ENCODE peak calls at places on chromosomes 12 and 14, in five cellular contexts. V, N, C, A and Q are unnamed samples.

GRCh38 chr14:88831285-88831684 is 6.8 kb downstream of the TTC8 start:
- DNase-seq in V (no peak), N (no peak), C (no peak), A (no peak), Q (peak; percentile 89)

GRCh38 chr12:62711626-62712305 is 223.2 kb downstream of the PPM1H start:
- DNase-seq in V (no peak), N (no peak), C (peak; percentile 74), A (peak; percentile 75), Q (no peak)

GRCh38 chr12:107359382-107359781 is 266.0 kb upstream of the CRY1 start:
- DNase-seq in V (no peak), N (no peak), C (no peak), A (no peak), Q (peak; percentile 51)

GRCh38 chr12:118371354-118372282 is 1.1 kb downstream of the TAOK3 start:
- DNase-seq in V (peak; percentile 73), N (peak; percentile 37), C (peak; percentile 53), A (peak; percentile 21), Q (peak; percentile 31)

GRCh38 chr14:36066636-36067035 is 109.9 kb downstream of the PTCSC3 start:
- DNase-seq in V (no peak), N (no peak), C (no peak), A (no peak), Q (peak; percentile 48)

GRCh38 chr12:79563021-79563739 is 127.6 kb downstream of the PAWR start:
- DNase-seq in V (no peak), N (no peak), C (no peak), A (no peak), Q (no peak)

GRCh38 chr14:91416744-91417133 is 881 bp downstream of the CCDC88C start:
- DNase-seq in V (no peak), N (no peak), C (no peak), A (no peak), Q (no peak)

GRCh38 chr14:65915125-65915524 is 502.6 kb downstream of the FUT8 start:
- DNase-seq in V (no peak), N (no peak), C (no peak), A (no peak), Q (no peak)

GRCh38 chr12:57772429-57773322 is at the start of gene EEF1AKMT3:
- DNase-seq in V (peak; percentile 89), N (no peak), C (peak; percentile 71), A (no peak), Q (peak; percentile 70)

GRCh38 chr12:27682534-27682933 is 13.7 kb upstream of the REP15 start:
- DNase-seq in V (no peak), N (no peak), C (no peak), A (no peak), Q (no peak)

GRCh38 chr12:6748761-6749160 is 4.2 kb downstream of the MLF2 start:
- DNase-seq in V (no peak), N (no peak), C (no peak), A (no peak), Q (no peak)

GRCh38 chr12:6745751-6746525 is 7.0 kb downstream of the MLF2 start:
- DNase-seq in V (no peak), N (no peak), C (no peak), A (no peak), Q (peak; percentile 84)

DNA sequence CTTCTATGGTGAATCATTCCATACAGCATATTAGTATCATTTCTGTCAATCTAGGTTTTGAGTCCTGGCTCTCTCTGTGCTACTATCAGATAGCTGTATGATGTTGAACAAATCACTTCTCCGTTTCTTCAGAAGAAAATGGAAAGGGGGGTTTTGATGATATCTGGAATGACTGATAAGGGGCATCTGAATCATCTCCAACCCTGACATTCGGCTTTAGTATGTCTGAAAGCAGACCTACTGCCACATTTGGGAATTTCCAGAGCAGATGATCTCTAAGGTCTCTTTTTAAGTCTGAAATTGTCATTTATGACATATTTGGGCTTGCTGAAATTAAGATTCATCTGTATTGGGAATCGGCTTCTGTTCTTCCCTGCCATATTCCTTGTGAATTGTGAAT is 10.1 kb downstream of the MLF2 start:
- DNase-seq in V (no peak), N (no peak), C (no peak), A (no peak), Q (peak; percentile 19)
- H3K4me1 ChIP-seq in V (peaks cover 14% of the 10 kb centered on the region), N (no peaks in the 10 kb centered on the region), C (peaks cover 5% of the 10 kb centered on the region), A (peaks cover 3% of the 10 kb centered on the region), Q (peaks cover 21% of the 10 kb centered on the region)

GRCh38 chr14:29028973-29029582 is 262.5 kb downstream of the FOXG1 start:
- DNase-seq in V (no peak), N (peak; percentile 72), C (peak; percentile 73), A (peak; percentile 29), Q (no peak)
- H3K27ac ChIP-seq in V (no peak overlapping the region), N (no peak overlapping the region), C (peak overlapping the region; percentile 72), A (peak overlapping the region; percentile 39), Q (no peak overlapping the region)

GRCh38 chr12:1758887-1759286 is 61.5 kb upstream of the LRTM2 start:
- DNase-seq in V (no peak), N (no peak), C (no peak), A (no peak), Q (no peak)
- H3K4me1 ChIP-seq in V (peaks cover 5% of the 10 kb centered on the region), N (no peaks in the 10 kb centered on the region), C (no peaks in the 10 kb centered on the region), A (no peaks in the 10 kb centered on the region), Q (peaks cover 4% of the 10 kb centered on the region)

DNA sequence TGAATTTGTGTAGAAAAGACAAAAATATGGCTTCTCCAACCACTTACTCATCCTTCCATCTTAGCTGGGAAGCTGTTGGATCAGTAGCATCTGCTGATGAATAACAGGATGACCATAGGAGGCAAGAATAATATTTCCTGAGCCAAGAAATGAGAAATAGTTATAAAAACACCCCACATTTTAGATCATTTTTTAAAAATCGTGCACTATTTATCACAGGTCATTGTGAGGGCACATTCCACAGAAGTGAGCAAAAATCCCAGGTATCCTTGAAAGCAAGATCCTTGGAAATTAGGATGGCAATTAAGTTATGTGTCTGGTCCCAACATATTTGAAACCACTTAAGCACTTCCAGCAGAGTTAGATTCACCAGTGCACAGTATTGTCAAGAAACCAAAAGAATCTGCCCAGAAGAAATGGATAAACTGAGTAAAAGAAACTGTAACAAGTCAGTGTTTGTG is 8.4 kb downstream of the FAR2 start:
- DNase-seq in V (no peak), N (no peak), C (no peak), A (no peak), Q (peak; percentile 8)
- H3K27ac ChIP-seq in V (no peak overlapping the region), N (no peak overlapping the region), C (no peak overlapping the region), A (no peak overlapping the region), Q (no peak overlapping the region)

GRCh38 chr14:105401699-105402098 is 3.4 kb downstream of the TEX22 start:
- DNase-seq in V (no peak), N (no peak), C (no peak), A (no peak), Q (no peak)
- H3K4me1 ChIP-seq in V (peaks cover 21% of the 10 kb centered on the region), N (no peaks in the 10 kb centered on the region), C (peaks cover 4% of the 10 kb centered on the region), A (peaks cover 7% of the 10 kb centered on the region), Q (peaks cover 12% of the 10 kb centered on the region)

GRCh38 chr12:3869860-3870259 is 3.3 kb downstream of the PARP11 start:
- DNase-seq in V (no peak), N (no peak), C (no peak), A (no peak), Q (no peak)
- H3K27ac ChIP-seq in V (no peak overlapping the region), N (no peak overlapping the region), C (no peak overlapping the region), A (no peak overlapping the region), Q (no peak overlapping the region)

DNA sequence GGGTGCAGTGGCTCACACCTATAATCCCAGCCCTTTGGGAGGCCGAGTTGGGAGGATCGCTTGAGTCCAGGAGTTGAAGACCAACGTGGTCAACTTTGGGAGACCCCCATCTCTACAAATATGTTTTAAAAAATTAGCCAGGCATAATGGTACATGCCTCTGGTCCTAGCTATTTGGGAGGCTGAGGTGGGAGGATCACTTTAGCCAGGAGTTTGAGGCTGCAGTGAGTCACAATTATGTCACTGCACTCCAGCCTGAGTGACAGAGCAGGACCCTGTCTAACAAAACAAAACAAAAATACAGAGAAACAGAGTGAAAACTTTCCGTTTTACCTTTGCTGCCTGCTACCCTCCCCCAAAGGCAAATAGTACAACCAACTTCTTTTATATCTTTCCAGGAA is 60.2 kb downstream of the SRGAP1 start:
- DNase-seq in V (no peak), N (no peak), C (no peak), A (no peak), Q (no peak)
- H3K4me1 ChIP-seq in V (no peaks in the 10 kb centered on the region), N (no peaks in the 10 kb centered on the region), C (no peaks in the 10 kb centered on the region), A (peaks cover 2% of the 10 kb centered on the region), Q (peaks cover 14% of the 10 kb centered on the region)